ENCODE peak calls at places on chromosomes 16 and 17, in four cellular contexts. I is endothelial cell of umbilical vein, D is tibial nerve, T is stomach. E is an unnamed sample.

GRCh38 chr17:2392252-2393183 is 8.3 kb downstream of the MNT start:
- DNase-seq in I (peak; percentile 95), D (peak; percentile 92), T (peak; percentile 98), E (peak; percentile 96)

GRCh38 chr17:61294286-61294685 is 105.4 kb upstream of the TBX2 start:
- DNase-seq in I (no peak), D (no peak), T (no peak), E (no peak)

GRCh38 chr17:79315282-79316106 is 240.9 kb downstream of the ENGASE start:
- DNase-seq in I (no peak), D (no peak), T (no peak), E (no peak)

GRCh38 chr17:67800495-67800928 is 24.8 kb upstream of the BPTF start:
- DNase-seq in I (peak; percentile 85), D (peak; percentile 64), T (peak; percentile 82), E (peak; percentile 79)

GRCh38 chr16:11098601-11099377 is 154.4 kb downstream of the CLEC16A start:
- DNase-seq in I (no peak), D (no peak), T (no peak), E (no peak)

GRCh38 chr17:31533546-31534155 is 142.2 kb downstream of the RAB11FIP4 start:
- DNase-seq in I (peak; percentile 44), D (no peak), T (peak; percentile 40), E (no peak)

GRCh38 chr17:70369296-70369855 is 200.0 kb downstream of the KCNJ2 start:
- DNase-seq in I (no peak), D (no peak), T (no peak), E (no peak)

GRCh38 chr16:63530974-63531373 is 1494.7 kb upstream of the CDH8 start:
- DNase-seq in I (no peak), D (no peak), T (no peak), E (no peak)

GRCh38 chr17:33945641-33946546 is 309.2 kb upstream of the CCL2 start:
- DNase-seq in I (no peak), D (no peak), T (no peak), E (no peak)

GRCh38 chr17:40778466-40778865 is 3.9 kb downstream of the KRT27 start:
- DNase-seq in I (no peak), D (no peak), T (no peak), E (no peak)

GRCh38 chr17:74862108-74862901 is 2.6 kb upstream of the GRIN2C start:
- DNase-seq in I (peak; percentile 34), D (no peak), T (peak; percentile 70), E (no peak)

GRCh38 chr17:69802045-69802740 is 272.8 kb upstream of the KCNJ16 start:
- DNase-seq in I (no peak), D (no peak), T (no peak), E (no peak)

GRCh38 chr16:50620646-50621451 is 60.3 kb downstream of the SNX20 start:
- DNase-seq in I (no peak), D (no peak), T (no peak), E (no peak)

GRCh38 chr16:82072313-82072712 is 37.3 kb downstream of the HSD17B2 start:
- DNase-seq in I (no peak), D (no peak), T (no peak), E (no peak)

GRCh38 chr16:53433509-53433908 is 762 bp upstream of the RBL2 start:
- DNase-seq in I (no peak), D (no peak), T (no peak), E (peak; percentile 13)

GRCh38 chr17:83025636-83026280 is 53.7 kb upstream of the METRNL start:
- DNase-seq in I (no peak), D (no peak), T (peak; percentile 22), E (no peak)

GRCh38 chr17:17385502-17385901 is 82.3 kb downstream of the NT5M start:
- DNase-seq in I (no peak), D (no peak), T (no peak), E (no peak)

GRCh38 chr17:31674305-31674704 is 184.7 kb downstream of the COPRS start:
- DNase-seq in I (no peak), D (no peak), T (no peak), E (no peak)

GRCh38 chr16:31329671-31330552 is 25.1 kb upstream of the ITGAX start:
- DNase-seq in I (no peak), D (no peak), T (no peak), E (no peak)

GRCh38 chr17:4187076-4187475 is 44.1 kb downstream of the CYB5D2 start:
- DNase-seq in I (no peak), D (no peak), T (no peak), E (no peak)

GRCh38 chr16:81817296-81817695 is 38.2 kb downstream of the PLCG2 start:
- DNase-seq in I (no peak), D (no peak), T (no peak), E (no peak)

GRCh38 chr17:42194133-42194899 is at the start of gene GHDC:
- DNase-seq in I (peak; percentile 77), D (peak; percentile 87), T (peak; percentile 86), E (peak; percentile 96)
- TF ChIP-seq POLR2A in I (peak; percentile 57), D (no peak), T (no peak), E (peak; percentile 44)

DNA sequence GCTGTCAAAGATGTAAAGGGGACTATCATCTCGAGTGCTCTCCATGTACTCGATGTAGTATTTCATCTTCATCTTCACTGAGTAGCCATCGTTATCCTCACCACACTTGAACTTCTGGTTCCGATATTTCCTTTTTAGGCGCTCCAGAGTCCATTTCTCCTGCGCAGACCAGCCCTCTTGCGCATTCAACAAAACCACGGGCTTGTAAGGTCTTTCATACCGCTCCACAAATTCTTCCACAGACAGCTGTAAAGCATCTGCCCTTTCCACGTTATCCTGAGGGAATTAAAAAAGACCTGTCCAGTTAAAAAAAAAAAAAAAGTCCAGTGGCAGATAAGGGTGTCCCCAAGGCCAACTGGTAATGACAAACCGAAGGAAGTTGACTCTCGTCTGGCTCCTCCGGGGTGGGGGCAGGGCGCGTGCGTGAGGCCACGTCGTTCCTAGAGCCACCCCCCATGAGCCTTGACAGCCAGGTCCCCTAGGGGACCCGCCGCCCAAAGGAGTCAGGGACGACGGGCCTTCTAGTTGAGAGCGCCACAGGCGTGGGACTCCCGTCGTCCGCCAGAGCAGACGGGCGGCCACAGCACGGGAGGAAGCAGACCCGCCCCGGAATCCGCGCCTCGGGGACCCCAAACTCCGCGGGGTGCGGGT is 701 bp downstream of the JMJD6 start:
- DNase-seq in I (peak; percentile 59), D (peak; percentile 57), T (peak; percentile 73), E (peak; percentile 91)
- TF ChIP-seq POLR2A in I (no peak), D (no peak), T (no peak), E (no peak)

DNA sequence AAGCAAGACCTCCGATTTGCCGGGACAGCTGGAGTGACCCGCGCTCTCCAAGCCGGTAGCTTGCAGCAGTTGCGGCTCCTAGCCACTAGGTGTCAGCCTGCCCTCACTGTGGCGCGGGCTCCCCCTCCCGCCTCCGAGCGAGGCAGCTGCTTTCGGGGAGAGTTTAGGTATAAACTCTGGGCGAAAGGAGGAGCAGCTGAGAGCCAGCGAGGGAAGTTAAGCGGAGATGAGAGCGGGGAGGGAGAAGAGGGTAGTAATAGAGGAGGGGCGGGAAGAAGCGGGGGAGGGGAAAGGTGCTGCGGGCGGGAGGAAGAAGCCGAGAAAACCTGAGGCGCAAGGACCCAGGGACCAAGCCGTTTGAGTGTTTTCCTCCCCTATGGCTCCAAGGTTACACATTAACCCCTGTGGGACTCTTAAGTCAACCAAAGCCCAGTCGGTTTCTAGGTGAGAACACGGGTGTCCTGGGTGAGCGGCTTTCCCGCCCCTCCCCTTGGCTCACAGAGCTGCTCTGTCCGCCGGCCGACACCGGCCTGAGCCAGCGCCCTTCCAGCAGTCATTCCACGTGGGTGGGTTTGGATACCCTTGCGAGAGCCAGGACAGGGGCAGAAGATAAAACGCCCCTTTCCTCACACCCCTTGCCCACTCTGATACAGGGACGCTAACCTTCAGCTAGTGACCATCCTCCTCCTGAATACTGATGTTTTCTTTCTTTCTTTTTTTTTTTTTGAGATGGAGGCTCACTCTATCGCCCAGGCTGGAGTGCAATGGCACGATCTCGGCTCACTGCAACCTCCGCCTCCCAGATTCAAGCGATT is 1.1 kb upstream of the TLCD1 start:
- DNase-seq in I (peak; percentile 95), D (peak; percentile 94), T (peak; percentile 96), E (peak; percentile 95)
- TF ChIP-seq POLR2A in I (no peak), D (no peak), T (no peak), E (peak; percentile 37)

GRCh38 chr17:81703747-81704654 is 834 bp downstream of the MRPL12 start:
- DNase-seq in I (no peak), D (no peak), T (no peak), E (no peak)

GRCh38 chr17:81697261-81698044 is 5.7 kb upstream of the MRPL12 start:
- DNase-seq in I (no peak), D (no peak), T (no peak), E (no peak)

GRCh38 chr17:81702934-81703746 is at the start of gene MRPL12:
- DNase-seq in I (peak; percentile 93), D (peak; percentile 90), T (peak; percentile 94), E (peak; percentile 95)

GRCh38 chr17:81701288-81702071 is 1.7 kb upstream of the MRPL12 start:
- DNase-seq in I (no peak), D (no peak), T (no peak), E (no peak)

DNA sequence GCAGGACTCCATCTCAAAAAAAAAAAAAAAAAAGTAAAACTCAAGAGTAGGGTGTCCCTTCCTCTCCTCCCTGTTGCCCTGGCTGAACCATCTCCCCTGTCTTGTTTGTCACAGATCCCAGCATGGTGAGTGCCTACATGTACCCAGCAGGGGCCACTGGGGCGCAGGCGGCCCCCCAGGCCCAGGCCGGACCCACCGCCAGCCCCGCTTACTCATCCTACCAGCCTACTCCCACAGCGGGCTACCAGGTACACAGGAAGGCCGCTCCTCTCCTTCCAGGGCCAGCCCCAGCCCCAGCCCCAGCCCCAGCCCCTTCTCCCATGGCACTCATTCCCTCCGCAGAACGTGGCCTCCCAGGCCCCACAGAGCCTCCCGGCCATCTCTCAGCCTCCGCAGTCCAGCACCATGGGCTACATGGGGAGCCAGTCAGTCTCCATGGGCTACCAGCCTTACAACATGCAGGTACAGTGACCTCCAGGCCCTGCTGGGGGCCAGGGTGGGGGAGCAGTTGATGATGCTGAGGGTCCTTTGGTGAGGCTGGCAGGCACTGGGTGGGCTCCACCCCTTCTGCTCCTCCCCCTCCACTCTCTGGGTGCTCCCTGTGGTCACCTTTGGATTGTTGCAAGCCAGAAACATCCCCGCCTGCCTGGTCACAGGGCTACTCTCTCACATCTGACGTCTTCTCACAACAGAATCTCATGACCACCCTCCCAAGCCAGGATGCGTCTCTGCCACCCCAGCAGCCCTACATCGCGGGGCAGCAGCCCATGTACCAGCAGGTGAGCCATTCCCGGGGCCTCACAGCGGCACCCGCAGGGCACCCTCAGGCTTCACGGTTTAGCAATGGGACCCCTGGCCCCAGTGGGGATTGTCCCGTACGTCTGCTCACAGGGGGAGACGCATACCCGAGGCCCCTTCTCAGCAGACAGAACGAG is 2.5 kb upstream of the MRPL12 start:
- DNase-seq in I (no peak), D (no peak), T (no peak), E (no peak)
- TF ChIP-seq POLR2A in I (no peak), D (no peak), T (no peak), E (no peak)

GRCh38 chr16:88772871-88773811 is 11.9 kb downstream of the PIEZO1 start:
- DNase-seq in I (no peak), D (no peak), T (no peak), E (peak; percentile 81)
- TF ChIP-seq POLR2A in I (no peak), D (no peak), T (no peak), E (no peak)